ENCODE peak calls at places on chromosomes 2 and 18, in nine cellular contexts. One of them, this sample, is unnamed.

GRCh38 chr2:127623388-127624320 is 22.3 kb upstream of the GPR17 start:
- DNase-seq in tibial artery: no peak
- DNase-seq in RWPE2: peak; percentile 71
- DNase-seq in GM13977: no peak
- DNase-seq in GM13976: no peak
- DNase-seq in fibroblast of villous mesenchyme: no peak
- DNase-seq in endothelial cell: no peak
- DNase-seq in AG10803: no peak
- DNase-seq in H9: peak; percentile 23
- DNase-seq in this sample: no peak

GRCh38 chr2:106117882-106118684 is 76.0 kb downstream of the UXS1 start:
- DNase-seq in tibial artery: no peak
- DNase-seq in RWPE2: no peak
- DNase-seq in GM13977: no peak
- DNase-seq in GM13976: no peak
- DNase-seq in fibroblast of villous mesenchyme: no peak
- DNase-seq in endothelial cell: no peak
- DNase-seq in AG10803: no peak
- DNase-seq in H9: no peak
- DNase-seq in this sample: no peak

GRCh38 chr18:22106536-22107292 is 62.7 kb upstream of the GATA6 start:
- DNase-seq in tibial artery: no peak
- DNase-seq in RWPE2: no peak
- DNase-seq in GM13977: no peak
- DNase-seq in GM13976: no peak
- DNase-seq in fibroblast of villous mesenchyme: no peak
- DNase-seq in endothelial cell: no peak
- DNase-seq in AG10803: no peak
- DNase-seq in H9: no peak
- DNase-seq in this sample: no peak

GRCh38 chr18:36186461-36187137 is 698 bp upstream of the MOCOS start:
- DNase-seq in tibial artery: peak; percentile 29
- DNase-seq in RWPE2: no peak
- DNase-seq in GM13977: peak; percentile 38
- DNase-seq in GM13976: peak; percentile 55
- DNase-seq in fibroblast of villous mesenchyme: no peak
- DNase-seq in endothelial cell: peak; percentile 26
- DNase-seq in AG10803: peak; percentile 26
- DNase-seq in H9: peak; percentile 60
- DNase-seq in this sample: no peak

GRCh38 chr18:10863026-10863425 is 286.3 kb downstream of the PIEZO2 start:
- DNase-seq in tibial artery: no peak
- DNase-seq in RWPE2: no peak
- DNase-seq in GM13977: no peak
- DNase-seq in GM13976: no peak
- DNase-seq in fibroblast of villous mesenchyme: no peak
- DNase-seq in endothelial cell: no peak
- DNase-seq in AG10803: no peak
- DNase-seq in H9: no peak
- DNase-seq in this sample: no peak

GRCh38 chr18:63071566-63072175 is 247.9 kb downstream of the BCL2 start:
- DNase-seq in tibial artery: no peak
- DNase-seq in RWPE2: no peak
- DNase-seq in GM13977: no peak
- DNase-seq in GM13976: no peak
- DNase-seq in fibroblast of villous mesenchyme: no peak
- DNase-seq in endothelial cell: no peak
- DNase-seq in AG10803: no peak
- DNase-seq in H9: no peak
- DNase-seq in this sample: peak; percentile 45

GRCh38 chr2:6352906-6353515 is 512.7 kb downstream of the CMPK2 start:
- DNase-seq in tibial artery: no peak
- DNase-seq in RWPE2: no peak
- DNase-seq in GM13977: no peak
- DNase-seq in GM13976: no peak
- DNase-seq in fibroblast of villous mesenchyme: peak; percentile 57
- DNase-seq in endothelial cell: peak; percentile 73
- DNase-seq in AG10803: peak; percentile 44
- DNase-seq in H9: peak; percentile 75
- DNase-seq in this sample: no peak

GRCh38 chr2:18966131-18966530 is 376.8 kb upstream of the NT5C1B start:
- DNase-seq in tibial artery: no peak
- DNase-seq in RWPE2: no peak
- DNase-seq in GM13977: no peak
- DNase-seq in GM13976: no peak
- DNase-seq in fibroblast of villous mesenchyme: peak; percentile 61
- DNase-seq in endothelial cell: no peak
- DNase-seq in AG10803: peak; percentile 87
- DNase-seq in H9: no peak
- DNase-seq in this sample: no peak

GRCh38 chr2:10052216-10052615 is 8.9 kb downstream of the KLF11 start:
- DNase-seq in tibial artery: no peak
- DNase-seq in RWPE2: no peak
- DNase-seq in GM13977: no peak
- DNase-seq in GM13976: no peak
- DNase-seq in fibroblast of villous mesenchyme: no peak
- DNase-seq in endothelial cell: no peak
- DNase-seq in AG10803: no peak
- DNase-seq in H9: no peak
- DNase-seq in this sample: no peak

GRCh38 chr18:54671291-54671881 is 80.3 kb downstream of the DYNAP start:
- DNase-seq in tibial artery: no peak
- DNase-seq in RWPE2: no peak
- DNase-seq in GM13977: peak; percentile 27
- DNase-seq in GM13976: peak; percentile 32
- DNase-seq in fibroblast of villous mesenchyme: peak; percentile 57
- DNase-seq in endothelial cell: no peak
- DNase-seq in AG10803: peak; percentile 48
- DNase-seq in H9: no peak
- DNase-seq in this sample: no peak

GRCh38 chr2:57728691-57729090 is 317.9 kb upstream of the VRK2 start:
- DNase-seq in tibial artery: no peak
- DNase-seq in RWPE2: no peak
- DNase-seq in GM13977: no peak
- DNase-seq in GM13976: no peak
- DNase-seq in fibroblast of villous mesenchyme: no peak
- DNase-seq in endothelial cell: no peak
- DNase-seq in AG10803: no peak
- DNase-seq in H9: no peak
- DNase-seq in this sample: no peak

GRCh38 chr18:27414691-27415090 is 229.6 kb upstream of the CHST9 start:
- DNase-seq in tibial artery: no peak
- DNase-seq in RWPE2: no peak
- DNase-seq in GM13977: no peak
- DNase-seq in GM13976: no peak
- DNase-seq in fibroblast of villous mesenchyme: no peak
- DNase-seq in endothelial cell: no peak
- DNase-seq in AG10803: no peak
- DNase-seq in H9: no peak
- DNase-seq in this sample: no peak

GRCh38 chr2:205474746-205475145 is 207.6 kb upstream of the NRP2 start:
- DNase-seq in tibial artery: no peak
- DNase-seq in RWPE2: no peak
- DNase-seq in GM13977: no peak
- DNase-seq in GM13976: no peak
- DNase-seq in fibroblast of villous mesenchyme: peak; percentile 33
- DNase-seq in endothelial cell: no peak
- DNase-seq in AG10803: peak; percentile 68
- DNase-seq in H9: no peak
- DNase-seq in this sample: no peak

GRCh38 chr2:19929226-19929625 is 27.4 kb upstream of the TTC32 start:
- DNase-seq in tibial artery: no peak
- DNase-seq in RWPE2: no peak
- DNase-seq in GM13977: no peak
- DNase-seq in GM13976: no peak
- DNase-seq in fibroblast of villous mesenchyme: no peak
- DNase-seq in endothelial cell: no peak
- DNase-seq in AG10803: no peak
- DNase-seq in H9: no peak
- DNase-seq in this sample: no peak

DNA sequence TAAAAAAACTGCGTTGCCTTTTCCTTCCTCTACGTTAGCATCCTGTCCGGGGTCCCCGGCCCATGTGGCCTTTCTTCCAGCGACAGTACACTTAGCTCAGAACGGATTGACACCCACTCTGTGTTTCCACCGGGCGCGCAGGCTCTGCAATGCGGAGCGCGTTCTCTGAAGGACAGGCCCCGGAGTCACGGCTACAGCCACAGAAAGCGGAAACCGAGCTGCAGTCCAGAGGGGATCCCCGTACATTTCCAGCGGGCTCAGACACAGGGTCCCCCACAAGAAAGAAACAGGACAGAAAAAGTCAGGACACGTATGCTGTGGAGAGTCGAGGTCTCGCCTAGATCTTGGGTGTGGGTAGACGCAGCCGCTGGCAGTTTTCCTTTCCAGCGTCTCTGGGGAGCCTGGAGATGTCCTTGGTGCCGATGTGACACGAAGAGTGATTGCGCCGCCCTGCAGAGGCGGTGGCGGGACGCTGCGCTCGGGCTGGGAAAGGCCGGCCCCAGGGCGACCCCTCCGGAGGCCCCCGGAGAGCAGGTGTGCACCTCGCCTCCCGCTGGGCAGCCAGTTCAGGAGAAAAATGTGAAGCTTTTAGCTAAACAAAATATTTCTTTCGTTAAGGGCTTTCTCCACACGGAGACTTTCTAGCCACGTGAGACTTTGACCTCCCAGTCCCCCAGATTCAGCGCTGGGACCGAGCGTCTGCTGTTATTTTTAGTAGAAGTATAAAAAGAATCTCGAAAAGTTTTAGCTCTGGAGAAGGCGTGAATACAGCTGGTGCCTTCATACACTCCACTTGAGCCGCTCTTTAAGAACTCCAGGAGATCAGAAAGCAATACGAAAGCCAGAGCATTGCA is 1.3 kb upstream of the ACKR3 start:
- DNase-seq in tibial artery: peak; percentile 48
- DNase-seq in RWPE2: no peak
- DNase-seq in GM13977: peak; percentile 76
- DNase-seq in GM13976: peak; percentile 77
- DNase-seq in fibroblast of villous mesenchyme: no peak
- DNase-seq in endothelial cell: peak; percentile 44
- DNase-seq in AG10803: peak; percentile 23
- DNase-seq in H9: no peak
- DNase-seq in this sample: no peak
- TF ChIP-seq CTCF in tibial artery: no peak
- TF ChIP-seq CTCF in RWPE2: no peak
- TF ChIP-seq CTCF in GM13977: peak; percentile 40
- TF ChIP-seq CTCF in GM13976: peak; percentile 40
- TF ChIP-seq CTCF in fibroblast of villous mesenchyme: no peak
- TF ChIP-seq CTCF in endothelial cell: no peak
- TF ChIP-seq CTCF in AG10803: peak; percentile 11
- TF ChIP-seq CTCF in H9: no peak
- TF ChIP-seq CTCF in this sample: no peak

DNA sequence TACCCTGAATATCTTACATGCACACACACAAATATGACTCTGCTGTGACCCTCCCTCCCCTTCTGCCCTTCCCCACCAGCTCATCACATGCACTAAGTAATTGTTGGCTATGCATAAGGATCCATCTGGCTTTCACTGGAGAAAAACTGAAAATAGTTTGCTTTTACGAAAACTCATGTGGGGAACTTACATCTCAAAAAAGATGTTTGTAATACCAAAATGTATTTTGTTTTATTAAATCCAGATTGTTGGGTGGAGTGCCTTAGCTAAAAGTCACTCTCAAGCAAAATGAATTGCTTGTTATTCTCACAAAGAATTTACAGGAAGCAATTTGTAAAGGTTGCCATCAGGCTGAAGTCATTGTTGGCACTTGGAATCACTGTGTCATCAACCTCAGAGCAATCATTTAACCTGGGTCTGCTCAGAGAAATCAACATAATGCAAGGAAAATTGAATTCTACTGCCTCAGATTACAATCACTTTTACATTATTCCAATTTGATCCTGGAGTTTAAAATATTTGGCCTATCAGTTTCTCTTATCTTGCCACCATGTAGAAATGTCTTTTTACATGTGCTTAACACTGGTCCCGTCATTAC is 90.2 kb upstream of the TMEM17 start:
- DNase-seq in tibial artery: no peak
- DNase-seq in RWPE2: no peak
- DNase-seq in GM13977: no peak
- DNase-seq in GM13976: no peak
- DNase-seq in fibroblast of villous mesenchyme: peak; percentile 54
- DNase-seq in endothelial cell: no peak
- DNase-seq in AG10803: peak; percentile 98
- DNase-seq in H9: no peak
- DNase-seq in this sample: peak; percentile 47
- TF ChIP-seq CTCF in tibial artery: no peak
- TF ChIP-seq CTCF in RWPE2: no peak
- TF ChIP-seq CTCF in GM13977: no peak
- TF ChIP-seq CTCF in GM13976: no peak
- TF ChIP-seq CTCF in fibroblast of villous mesenchyme: no peak
- TF ChIP-seq CTCF in endothelial cell: no peak
- TF ChIP-seq CTCF in AG10803: no peak
- TF ChIP-seq CTCF in H9: no peak
- TF ChIP-seq CTCF in this sample: no peak

GRCh38 chr2:45823723-45824206 is 172.3 kb downstream of the PRKCE start:
- DNase-seq in tibial artery: peak; percentile 83
- DNase-seq in RWPE2: no peak
- DNase-seq in GM13977: no peak
- DNase-seq in GM13976: no peak
- DNase-seq in fibroblast of villous mesenchyme: no peak
- DNase-seq in endothelial cell: no peak
- DNase-seq in AG10803: peak; percentile 53
- DNase-seq in H9: no peak
- DNase-seq in this sample: no peak
- TF ChIP-seq CTCF in tibial artery: no peak
- TF ChIP-seq CTCF in RWPE2: no peak
- TF ChIP-seq CTCF in GM13977: no peak
- TF ChIP-seq CTCF in GM13976: no peak
- TF ChIP-seq CTCF in fibroblast of villous mesenchyme: no peak
- TF ChIP-seq CTCF in endothelial cell: no peak
- TF ChIP-seq CTCF in AG10803: no peak
- TF ChIP-seq CTCF in H9: no peak
- TF ChIP-seq CTCF in this sample: no peak

DNA sequence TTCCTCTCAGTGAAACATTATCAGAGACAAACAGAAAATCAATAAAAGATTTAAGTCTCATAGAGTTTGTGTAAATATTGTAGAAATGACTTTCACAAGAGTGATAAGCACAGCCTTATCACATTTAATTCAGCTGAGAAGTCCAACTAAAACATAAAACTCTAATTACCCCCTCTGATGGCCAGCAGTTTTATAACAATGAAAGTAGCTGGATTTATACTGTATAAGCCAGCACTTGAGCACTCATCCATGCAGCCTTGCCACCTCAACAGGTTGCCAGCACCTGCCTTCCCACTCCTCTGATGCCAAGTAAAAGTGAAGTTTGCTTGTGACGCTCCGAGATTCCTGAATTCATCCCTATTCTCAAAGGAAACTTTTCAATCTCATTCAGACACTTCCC is 103.0 kb upstream of the STK39 start:
- DNase-seq in tibial artery: no peak
- DNase-seq in RWPE2: no peak
- DNase-seq in GM13977: no peak
- DNase-seq in GM13976: no peak
- DNase-seq in fibroblast of villous mesenchyme: no peak
- DNase-seq in endothelial cell: no peak
- DNase-seq in AG10803: no peak
- DNase-seq in H9: no peak
- DNase-seq in this sample: no peak
- TF ChIP-seq CTCF in tibial artery: no peak
- TF ChIP-seq CTCF in RWPE2: peak; percentile 8
- TF ChIP-seq CTCF in GM13977: no peak
- TF ChIP-seq CTCF in GM13976: no peak
- TF ChIP-seq CTCF in fibroblast of villous mesenchyme: no peak
- TF ChIP-seq CTCF in endothelial cell: no peak
- TF ChIP-seq CTCF in AG10803: no peak
- TF ChIP-seq CTCF in H9: peak; percentile 16
- TF ChIP-seq CTCF in this sample: peak; percentile 30

This sample was measured in epithelial cell of proximal tubule.